ENCODE peak calls at places on chromosome 5, in eight cellular contexts. I, Z, H, P, T, D, Q and M are unnamed samples.

GRCh38 chr5:5424736-5425135 is 2.3 kb downstream of the ICE1 start:
- DNase-seq in H (no peak), P (no peak), D (no peak), Q (no peak), I (no peak), Z (peak; percentile 41), T (no peak), M (peak; percentile 18)

GRCh38 chr5:80346055-80346454 is 26.3 kb downstream of the SPZ1 start:
- DNase-seq in P (no peak), T (no peak), H (peak; percentile 21), D (peak; percentile 47), Z (no peak), I (peak; percentile 12), Q (peak; percentile 56), M (no peak)

GRCh38 chr5:177476531-177477233 is 3.2 kb upstream of the DBN1 start:
- DNase-seq in H (no peak), Q (no peak), T (no peak), Z (peak; percentile 74), I (peak; percentile 82), P (no peak), D (peak; percentile 56), M (no peak)

GRCh38 chr5:1474183-1474839 is 29.1 kb upstream of the SLC6A3 start:
- DNase-seq in H (no peak), T (no peak), P (no peak), I (no peak), Z (no peak), D (no peak), Q (no peak), M (no peak)

GRCh38 chr5:139817970-139818369 is 22.4 kb downstream of the PSD2 start:
- DNase-seq in T (no peak), I (no peak), Q (no peak), D (no peak), Z (no peak), H (no peak), P (no peak), M (no peak)

GRCh38 chr5:132742158-132742557 is 4.8 kb upstream of the KIF3A start:
- DNase-seq in H (no peak), D (no peak), Z (no peak), T (no peak), Q (no peak), P (no peak), I (no peak), M (no peak)

GRCh38 chr5:146015001-146015400 is 78.6 kb downstream of the SH3RF2 start:
- DNase-seq in T (no peak), P (no peak), I (no peak), H (no peak), Z (no peak), Q (no peak), D (no peak), M (no peak)

GRCh38 chr5:98921947-98922508 is 6.8 kb downstream of the CHD1 start:
- DNase-seq in D (no peak), H (no peak), I (no peak), P (no peak), Q (no peak), T (no peak), Z (no peak), M (no peak)

GRCh38 chr5:155080721-155081120 is 67.2 kb downstream of the KIF4B start:
- DNase-seq in I (peak; percentile 44), Q (no peak), D (peak; percentile 62), Z (no peak), P (no peak), H (no peak), T (no peak), M (no peak)

GRCh38 chr5:56172225-56172624 is 60.9 kb downstream of the ANKRD55 start:
- DNase-seq in D (peak; percentile 67), Q (no peak), I (peak; percentile 82), H (no peak), P (no peak), T (no peak), Z (peak; percentile 63), M (no peak)

GRCh38 chr5:149837680-149838269 is 106.8 kb downstream of the PDE6A start:
- DNase-seq in H (peak; percentile 67), Z (peak; percentile 46), P (no peak), T (peak; percentile 29), D (peak; percentile 80), Q (peak; percentile 69), I (peak; percentile 65), M (peak; percentile 61)

GRCh38 chr5:153551537-153552079 is 61.1 kb downstream of the GRIA1 start:
- DNase-seq in D (peak; percentile 95), P (no peak), H (peak; percentile 97), I (peak; percentile 99), Z (peak; percentile 97), Q (peak; percentile 29), T (peak; percentile 80), M (peak; percentile 30)